ENCODE peak calls at places on chromosomes 4 and X, in six cellular contexts. One of them, this sample, is unnamed. For H3K27me3, the result is how much of the 10 kb centered on the place peaks cover.

GRCh38 chr4:153645183-153645582 is 38.9 kb upstream of the TLR2 start:
- DNase-seq in mesendoderm: peak
- DNase-seq in thoracic aorta: no peak
- DNase-seq in heart left ventricle: no peak
- DNase-seq in stomach: no peak
- DNase-seq in cardiac muscle cell: no peak
- DNase-seq in this sample: no peak

GRCh38 chr4:19514276-19515070 is 737.2 kb upstream of the SLIT2 start:
- DNase-seq in mesendoderm: no peak
- DNase-seq in cardiac muscle cell: no peak
- DNase-seq in heart left ventricle: no peak
- DNase-seq in thoracic aorta: no peak
- DNase-seq in stomach: no peak
- DNase-seq in this sample: no peak

GRCh38 chr4:156838761-156839160 is 132.8 kb downstream of the PDGFC start:
- DNase-seq in mesendoderm: peak
- DNase-seq in heart left ventricle: no peak
- DNase-seq in stomach: no peak
- DNase-seq in cardiac muscle cell: no peak
- DNase-seq in thoracic aorta: no peak
- DNase-seq in this sample: no peak

GRCh38 chr4:168291242-168291641 is 27.3 kb downstream of the DDX60 start:
- DNase-seq in cardiac muscle cell: no peak
- DNase-seq in mesendoderm: no peak
- DNase-seq in thoracic aorta: no peak
- DNase-seq in stomach: no peak
- DNase-seq in heart left ventricle: no peak
- DNase-seq in this sample: no peak

GRCh38 chrX:1397441-1397840 is 5.5 kb upstream of the SLC25A6 start:
- DNase-seq in heart left ventricle: no peak
- DNase-seq in thoracic aorta: no peak
- DNase-seq in mesendoderm: no peak
- DNase-seq in cardiac muscle cell: no peak
- DNase-seq in stomach: no peak
- DNase-seq in this sample: no peak

GRCh38 chrX:23783569-23784486 is 855 bp downstream of the SAT1 start:
- DNase-seq in stomach: no peak
- DNase-seq in cardiac muscle cell: no peak
- DNase-seq in thoracic aorta: no peak
- DNase-seq in heart left ventricle: no peak
- DNase-seq in mesendoderm: no peak
- DNase-seq in this sample: no peak

GRCh38 chr4:5142726-5143125 is 91.4 kb downstream of the STK32B start:
- DNase-seq in thoracic aorta: no peak
- DNase-seq in cardiac muscle cell: peak
- DNase-seq in heart left ventricle: peak
- DNase-seq in mesendoderm: peak
- DNase-seq in stomach: peak
- DNase-seq in this sample: no peak

GRCh38 chrX:118872102-118872566 is 48.5 kb downstream of the ZCCHC12 start:
- DNase-seq in mesendoderm: no peak
- DNase-seq in stomach: peak
- DNase-seq in thoracic aorta: no peak
- DNase-seq in heart left ventricle: peak
- DNase-seq in cardiac muscle cell: peak
- DNase-seq in this sample: peak

GRCh38 chr4:107712236-107712635 is 7.8 kb downstream of the PAPSS1 start:
- DNase-seq in stomach: no peak
- DNase-seq in heart left ventricle: no peak
- DNase-seq in mesendoderm: no peak
- DNase-seq in thoracic aorta: no peak
- DNase-seq in cardiac muscle cell: no peak
- DNase-seq in this sample: no peak

GRCh38 chr4:37535872-37536271 is 150.3 kb downstream of the RELL1 start:
- DNase-seq in stomach: no peak
- DNase-seq in heart left ventricle: no peak
- DNase-seq in thoracic aorta: no peak
- DNase-seq in mesendoderm: no peak
- DNase-seq in cardiac muscle cell: no peak
- DNase-seq in this sample: no peak

DNA sequence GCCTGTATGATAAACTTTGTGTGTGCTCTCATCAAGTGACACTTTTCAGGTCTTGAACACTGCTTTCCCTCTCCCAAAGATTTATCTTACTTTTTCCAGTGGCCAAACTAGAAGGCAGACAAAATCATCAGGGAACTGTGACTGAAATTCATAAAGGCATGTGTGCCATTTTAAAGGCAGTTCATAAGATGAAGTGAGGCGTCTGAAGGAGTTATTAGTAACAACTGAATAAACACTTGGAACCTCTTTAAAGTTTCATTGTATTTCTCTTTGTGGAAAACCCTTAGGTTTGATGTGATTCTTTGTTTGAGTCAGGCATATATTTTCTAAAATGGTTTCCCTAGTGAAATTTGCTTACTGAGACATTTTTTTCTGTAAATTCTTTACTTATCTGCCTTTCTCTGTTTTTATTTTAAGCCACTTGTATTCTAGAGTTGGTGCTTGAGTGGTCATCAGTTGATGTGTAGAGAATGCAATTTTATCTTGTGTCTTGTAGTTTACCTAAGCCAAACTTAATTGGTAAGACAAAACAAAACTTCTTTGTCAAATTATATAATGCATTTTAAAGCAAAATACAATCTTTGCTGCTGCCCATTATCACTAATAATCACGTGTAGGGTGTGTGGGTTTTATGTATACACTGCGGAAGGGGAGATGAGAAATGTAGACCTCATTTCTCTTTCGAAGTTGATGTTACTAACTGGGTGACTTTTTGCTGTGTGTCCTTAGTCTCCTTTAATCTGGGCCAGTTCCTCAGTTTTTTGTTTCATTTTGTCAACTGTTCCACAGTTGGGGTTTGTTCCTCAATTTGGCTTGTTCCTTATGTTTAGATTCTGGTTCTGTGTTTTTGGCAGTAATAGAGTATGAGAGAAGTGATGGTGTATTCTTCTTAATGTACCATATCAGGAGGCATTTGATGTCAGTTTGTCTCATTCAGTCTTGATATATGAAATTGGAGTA is 56.8 kb downstream of the RBPJ start:
- DNase-seq in mesendoderm: no peak
- DNase-seq in cardiac muscle cell: peak
- DNase-seq in stomach: no peak
- DNase-seq in thoracic aorta: no peak
- DNase-seq in heart left ventricle: no peak
- DNase-seq in this sample: no peak
- H3K4me3 ChIP-seq in mesendoderm: no peak
- H3K4me3 ChIP-seq in cardiac muscle cell: no peak
- H3K4me3 ChIP-seq in stomach: no peak
- H3K4me3 ChIP-seq in thoracic aorta: no peak
- H3K4me3 ChIP-seq in heart left ventricle: no peak
- H3K4me3 ChIP-seq in this sample: no peak

GRCh38 chr4:10005632-10006031 is 15.7 kb downstream of the SLC2A9 start:
- DNase-seq in cardiac muscle cell: no peak
- DNase-seq in heart left ventricle: no peak
- DNase-seq in thoracic aorta: no peak
- DNase-seq in stomach: no peak
- DNase-seq in mesendoderm: no peak
- DNase-seq in this sample: no peak
- H3K27ac ChIP-seq in cardiac muscle cell: no peak
- H3K27ac ChIP-seq in heart left ventricle: no peak
- H3K27ac ChIP-seq in thoracic aorta: no peak
- H3K27ac ChIP-seq in stomach: peak
- H3K27ac ChIP-seq in mesendoderm: no peak
- H3K27ac ChIP-seq in this sample: peak

DNA sequence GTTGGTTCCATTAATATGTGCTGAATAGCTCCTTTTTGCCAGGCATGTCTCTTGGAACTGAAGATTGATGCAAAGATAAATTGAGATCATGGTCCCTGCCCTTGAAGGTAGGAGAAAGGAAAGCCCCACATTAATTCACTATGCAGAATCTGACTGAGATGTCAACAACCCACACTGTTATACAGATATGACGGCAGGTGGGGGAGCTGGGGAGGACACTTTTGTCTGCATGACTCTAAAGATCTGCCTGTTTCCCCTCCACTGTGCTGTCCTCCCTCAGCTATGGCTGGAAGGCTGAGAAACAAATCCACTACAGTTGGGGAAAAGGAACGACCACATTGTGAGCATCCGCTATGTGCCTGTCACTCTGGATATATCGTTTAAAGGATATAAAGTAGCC is 36.3 kb upstream of the IGFBP7 start:
- DNase-seq in thoracic aorta: no peak
- DNase-seq in cardiac muscle cell: no peak
- DNase-seq in heart left ventricle: no peak
- DNase-seq in stomach: no peak
- DNase-seq in mesendoderm: no peak
- DNase-seq in this sample: no peak
- H3K27me3 ChIP-seq in thoracic aorta: under half
- H3K27me3 ChIP-seq in cardiac muscle cell: under half
- H3K27me3 ChIP-seq in heart left ventricle: under half
- H3K27me3 ChIP-seq in stomach: under half
- H3K27me3 ChIP-seq in mesendoderm: under half
- H3K27me3 ChIP-seq in this sample: under half

GRCh38 chr4:140085062-140085622 is 68.8 kb downstream of the MAML3 start:
- DNase-seq in heart left ventricle: no peak
- DNase-seq in cardiac muscle cell: no peak
- DNase-seq in thoracic aorta: no peak
- DNase-seq in stomach: no peak
- DNase-seq in mesendoderm: peak
- DNase-seq in this sample: no peak
- H3K4me3 ChIP-seq in heart left ventricle: no peak
- H3K4me3 ChIP-seq in cardiac muscle cell: no peak
- H3K4me3 ChIP-seq in thoracic aorta: peak
- H3K4me3 ChIP-seq in stomach: no peak
- H3K4me3 ChIP-seq in mesendoderm: no peak
- H3K4me3 ChIP-seq in this sample: no peak

DNA sequence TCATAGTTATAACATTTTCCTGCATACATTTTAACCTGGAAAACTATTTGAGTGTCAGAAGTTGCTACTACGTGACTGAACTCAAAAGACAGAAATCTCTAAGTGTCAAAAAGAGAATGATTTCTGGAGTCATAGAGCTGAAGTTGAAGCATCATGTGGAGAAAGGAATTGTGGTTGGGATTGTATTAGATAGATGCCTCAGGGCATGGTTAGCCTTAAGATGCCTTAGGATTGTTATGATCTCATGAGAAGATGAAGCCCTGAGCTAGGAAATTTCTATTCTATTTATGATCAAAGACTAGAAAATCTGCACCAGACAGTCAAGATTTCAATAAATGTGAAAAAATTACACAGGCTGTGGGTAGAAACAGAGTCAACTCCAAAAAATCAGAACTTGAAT is 20.2 kb downstream of the EPGN start:
- DNase-seq in stomach: no peak
- DNase-seq in cardiac muscle cell: no peak
- DNase-seq in mesendoderm: no peak
- DNase-seq in thoracic aorta: no peak
- DNase-seq in heart left ventricle: no peak
- DNase-seq in this sample: no peak
- H3K27ac ChIP-seq in stomach: no peak
- H3K27ac ChIP-seq in cardiac muscle cell: no peak
- H3K27ac ChIP-seq in mesendoderm: no peak
- H3K27ac ChIP-seq in thoracic aorta: no peak
- H3K27ac ChIP-seq in heart left ventricle: no peak
- H3K27ac ChIP-seq in this sample: no peak

GRCh38 chr4:13536607-13537006 is 7.7 kb downstream of the NKX3-2 start:
- DNase-seq in mesendoderm: no peak
- DNase-seq in heart left ventricle: no peak
- DNase-seq in thoracic aorta: no peak
- DNase-seq in cardiac muscle cell: no peak
- DNase-seq in stomach: no peak
- DNase-seq in this sample: no peak
- H3K27me3 ChIP-seq in mesendoderm: half or more
- H3K27me3 ChIP-seq in heart left ventricle: half or more
- H3K27me3 ChIP-seq in thoracic aorta: under half
- H3K27me3 ChIP-seq in cardiac muscle cell: half or more
- H3K27me3 ChIP-seq in stomach: half or more
- H3K27me3 ChIP-seq in this sample: half or more

GRCh38 chrX:68647156-68647957 is at the start of gene STARD8:
- DNase-seq in heart left ventricle: peak
- DNase-seq in thoracic aorta: peak
- DNase-seq in mesendoderm: peak
- DNase-seq in stomach: peak
- DNase-seq in cardiac muscle cell: peak
- DNase-seq in this sample: peak
- H3K4me3 ChIP-seq in heart left ventricle: peak
- H3K4me3 ChIP-seq in thoracic aorta: peak
- H3K4me3 ChIP-seq in mesendoderm: no peak
- H3K4me3 ChIP-seq in stomach: peak
- H3K4me3 ChIP-seq in cardiac muscle cell: no peak
- H3K4me3 ChIP-seq in this sample: peak

GRCh38 chr4:115126487-115126886 is 13.1 kb upstream of the NDST4 start:
- DNase-seq in stomach: no peak
- DNase-seq in mesendoderm: no peak
- DNase-seq in heart left ventricle: no peak
- DNase-seq in cardiac muscle cell: peak
- DNase-seq in thoracic aorta: no peak
- DNase-seq in this sample: no peak
- H3K27ac ChIP-seq in stomach: no peak
- H3K27ac ChIP-seq in mesendoderm: no peak
- H3K27ac ChIP-seq in heart left ventricle: no peak
- H3K27ac ChIP-seq in cardiac muscle cell: no peak
- H3K27ac ChIP-seq in thoracic aorta: no peak
- H3K27ac ChIP-seq in this sample: no peak

GRCh38 chr4:1761130-1761688 is 31.9 kb upstream of the FGFR3 start:
- DNase-seq in heart left ventricle: no peak
- DNase-seq in mesendoderm: no peak
- DNase-seq in stomach: no peak
- DNase-seq in cardiac muscle cell: no peak
- DNase-seq in thoracic aorta: no peak
- DNase-seq in this sample: no peak
- H3K27me3 ChIP-seq in heart left ventricle: under half
- H3K27me3 ChIP-seq in mesendoderm: under half
- H3K27me3 ChIP-seq in stomach: under half
- H3K27me3 ChIP-seq in cardiac muscle cell: under half
- H3K27me3 ChIP-seq in thoracic aorta: under half
- H3K27me3 ChIP-seq in this sample: under half

DNA sequence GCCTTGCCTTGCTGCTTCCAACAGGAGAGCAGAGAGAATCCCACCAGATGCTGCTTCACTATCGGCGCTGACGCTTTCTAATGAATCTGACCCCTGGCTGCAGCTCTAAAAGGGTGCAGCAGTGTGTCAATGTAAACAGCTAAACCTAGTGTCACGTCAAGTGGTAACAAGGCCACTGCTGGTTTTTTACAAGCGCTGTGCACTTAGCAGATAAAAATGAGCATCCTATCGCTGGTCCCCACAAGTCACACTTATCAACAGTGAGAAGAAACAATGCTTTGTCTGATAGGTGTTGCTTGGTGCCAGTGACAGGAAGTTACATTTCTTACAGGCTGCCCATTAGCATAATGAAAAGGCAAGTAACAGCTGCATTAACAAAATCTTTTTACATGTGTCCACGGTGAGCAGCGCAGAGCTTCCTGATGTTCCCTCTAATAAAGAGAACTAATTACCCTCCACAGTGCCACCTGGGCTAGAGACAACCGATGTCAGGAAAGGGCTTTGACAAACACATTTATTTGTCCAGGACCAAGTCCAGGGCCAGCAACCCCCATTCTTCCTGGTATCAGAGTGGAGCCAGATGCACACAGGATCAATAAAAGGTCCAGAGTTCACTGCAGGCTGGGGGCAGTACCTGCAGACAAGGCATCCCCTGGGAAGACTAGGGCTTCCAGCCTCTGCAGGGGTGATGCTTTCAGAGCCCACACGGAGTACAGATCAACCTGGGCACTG is 176.0 kb downstream of the MGST2 start:
- DNase-seq in cardiac muscle cell: peak
- DNase-seq in heart left ventricle: no peak
- DNase-seq in mesendoderm: peak
- DNase-seq in stomach: no peak
- DNase-seq in thoracic aorta: no peak
- DNase-seq in this sample: no peak
- H3K4me3 ChIP-seq in cardiac muscle cell: no peak
- H3K4me3 ChIP-seq in heart left ventricle: no peak
- H3K4me3 ChIP-seq in mesendoderm: no peak
- H3K4me3 ChIP-seq in stomach: no peak
- H3K4me3 ChIP-seq in thoracic aorta: no peak
- H3K4me3 ChIP-seq in this sample: no peak

This sample was measured in gastrocnemius medialis.